ENCODE peak calls at places on chromosome 15, in seven cellular contexts. E, B, Y, J, I, R and L are unnamed samples.

GRCh38 chr15:95557226-95558046 is 773.1 kb upstream of the NR2F2 start:
- DNase-seq in Y (peak), E (peak), I (no peak), R (no peak), J (no peak), B (peak), L (peak)

GRCh38 chr15:98561169-98561941 is 87.0 kb upstream of the IGF1R start:
- DNase-seq in J (no peak), B (no peak), R (no peak), E (no peak), Y (no peak), I (no peak), L (no peak)

GRCh38 chr15:59279023-59279422 is 72.4 kb downstream of the LDHAL6B start:
- DNase-seq in B (no peak), Y (no peak), R (no peak), J (no peak), E (no peak), I (no peak), L (no peak)

GRCh38 chr15:74541494-74542191 is 623 bp downstream of the ARID3B start:
- DNase-seq in B (peak), J (peak), I (peak), R (no peak), E (peak), Y (peak), L (no peak)

GRCh38 chr15:64004582-64004981 is 41.7 kb downstream of the DAPK2 start:
- DNase-seq in B (no peak), R (no peak), E (no peak), J (no peak), Y (no peak), I (no peak), L (peak)

GRCh38 chr15:87757084-87757483 is 499.5 kb downstream of the NTRK3 start:
- DNase-seq in Y (no peak), R (no peak), E (no peak), J (no peak), I (no peak), B (no peak), L (no peak)

GRCh38 chr15:70049701-70050445 is 47.8 kb downstream of the TLE3 start:
- DNase-seq in E (no peak), Y (no peak), J (no peak), R (no peak), I (no peak), B (no peak), L (no peak)

GRCh38 chr15:62165029-62165792 is at the start of gene C2CD4B:
- DNase-seq in Y (peak), J (no peak), R (peak), I (peak), B (no peak), E (peak), L (no peak)

GRCh38 chr15:96252148-96252547 is 78.4 kb upstream of the NR2F2 start:
- DNase-seq in B (peak), Y (no peak), R (no peak), J (no peak), E (no peak), I (no peak), L (no peak)

DNA sequence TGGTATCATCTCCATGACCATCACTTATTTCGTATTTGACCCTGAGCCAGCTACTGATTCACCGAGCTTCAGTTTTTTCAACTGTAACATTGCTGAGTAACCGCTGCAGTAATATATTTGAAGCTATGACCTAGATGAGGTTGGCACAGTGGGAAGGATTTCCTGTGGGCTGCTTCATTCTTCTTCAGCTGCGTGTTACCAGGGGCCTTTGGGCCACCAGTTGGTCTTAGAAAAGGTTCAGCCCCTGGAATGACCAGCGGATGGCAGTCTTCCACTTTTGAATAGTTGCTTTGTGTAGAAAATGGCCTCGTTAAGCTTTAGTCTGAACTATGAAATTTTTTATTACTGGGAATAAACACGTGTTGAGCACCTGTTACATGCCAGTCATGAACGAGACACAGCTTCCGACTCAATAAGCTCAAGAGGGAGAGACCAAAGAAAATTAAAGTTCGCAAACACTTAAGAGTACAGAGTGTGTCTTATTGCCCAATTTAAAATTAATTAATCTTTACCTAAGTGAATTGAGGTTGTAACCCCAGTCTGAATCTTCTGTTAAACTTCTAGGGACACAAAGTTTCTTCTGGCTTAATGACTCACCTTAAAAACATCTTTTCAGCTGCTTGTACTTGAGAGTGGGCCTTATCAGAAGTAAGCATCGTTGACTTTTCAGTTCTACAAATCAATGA is 57.6 kb upstream of the NR2E3 start:
- DNase-seq in R (peak), Y (peak), I (no peak), J (no peak), B (peak), E (peak), L (peak)
- TF ChIP-seq CTCF in R (peak), Y (peak), I (peak), J (no peak), B (peak), E (peak), L (peak)

GRCh38 chr15:72766025-72766424 is 17.5 kb downstream of the ADPGK start:
- DNase-seq in B (no peak), Y (no peak), J (no peak), R (no peak), I (no peak), E (no peak), L (no peak)

GRCh38 chr15:72766780-72767179 is 16.8 kb downstream of the ADPGK start:
- DNase-seq in B (no peak), R (no peak), J (no peak), Y (no peak), I (no peak), E (no peak), L (no peak)

GRCh38 chr15:72771329-72771725 is 12.2 kb downstream of the ADPGK start:
- DNase-seq in E (no peak), Y (no peak), B (no peak), R (no peak), I (no peak), J (no peak), L (no peak)

GRCh38 chr15:72774696-72775383 is 8.7 kb downstream of the ADPGK start:
- DNase-seq in E (no peak), R (no peak), I (no peak), B (no peak), Y (no peak), J (no peak), L (no peak)

DNA sequence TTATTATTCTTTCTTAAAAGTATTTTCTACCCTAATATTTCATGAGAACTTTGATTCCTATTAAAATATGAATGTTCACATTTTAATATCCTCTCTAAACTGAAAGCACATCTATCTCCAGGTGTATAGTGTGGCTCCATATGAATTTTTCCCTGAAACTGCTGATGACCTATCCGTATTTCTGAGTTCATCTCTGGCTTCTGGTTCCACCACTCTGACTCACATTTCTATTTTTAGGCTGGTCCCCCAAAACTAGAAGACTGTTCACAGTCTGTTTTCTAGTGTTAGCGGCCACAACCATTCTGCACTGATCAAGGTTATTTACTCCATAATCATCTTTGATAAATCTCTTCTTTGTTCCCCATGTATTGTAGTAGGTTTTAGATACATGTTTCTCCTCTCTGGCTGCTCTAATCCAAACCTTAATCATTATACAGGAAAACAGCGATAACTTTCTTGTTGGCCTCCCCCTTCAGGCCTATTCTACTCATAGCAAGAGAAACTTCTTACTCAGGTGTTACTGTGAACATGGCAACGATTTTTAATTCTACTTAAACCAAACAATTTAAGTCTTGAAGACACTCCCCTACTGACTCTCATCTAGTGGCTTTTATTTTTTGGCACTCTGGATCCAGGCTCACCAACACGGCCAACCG is 12.8 kb downstream of the ADPGK start:
- DNase-seq in J (no peak), Y (no peak), B (no peak), R (no peak), I (no peak), E (no peak), L (no peak)
- TF ChIP-seq CTCF in J (no peak), Y (peak), B (peak), R (no peak), I (no peak), E (no peak), L (no peak)

DNA sequence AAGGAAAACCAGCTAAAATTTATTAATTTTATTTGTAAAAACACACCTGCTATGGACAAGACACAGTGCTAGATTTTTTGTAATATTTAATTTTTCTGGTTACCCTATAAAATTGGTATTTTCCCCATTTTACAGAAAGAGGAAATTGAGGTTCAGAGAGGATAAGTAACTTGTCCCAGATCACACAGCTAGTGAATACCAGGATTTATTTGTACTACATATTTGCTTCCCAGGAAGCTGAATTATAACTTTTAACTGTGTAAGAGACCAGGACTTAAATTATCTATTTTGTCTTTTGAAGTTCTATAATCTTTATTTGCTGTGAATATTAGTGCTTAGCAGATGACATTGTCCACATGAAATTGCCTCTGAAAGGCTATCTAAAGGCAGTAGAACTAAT is 49.7 kb downstream of the MAP2K5 start:
- DNase-seq in B (no peak), Y (no peak), R (no peak), J (no peak), I (no peak), E (no peak), L (no peak)
- TF ChIP-seq CTCF in B (no peak), Y (no peak), R (no peak), J (no peak), I (no peak), E (no peak), L (no peak)

GRCh38 chr15:91803260-91803659 is 50.2 kb upstream of the SLCO3A1 start:
- DNase-seq in I (no peak), R (no peak), J (no peak), Y (no peak), B (no peak), E (no peak), L (no peak)

GRCh38 chr15:91807122-91807521 is 46.4 kb upstream of the SLCO3A1 start:
- DNase-seq in E (no peak), B (no peak), Y (no peak), J (no peak), I (no peak), R (no peak), L (no peak)

GRCh38 chr15:91801836-91802534 is 51.5 kb upstream of the SLCO3A1 start:
- DNase-seq in R (no peak), I (no peak), Y (no peak), J (no peak), E (no peak), B (no peak), L (no peak)
- TF ChIP-seq CTCF in R (no peak), I (no peak), Y (no peak), J (no peak), E (no peak), B (no peak), L (no peak)